ENCODE peak calls at places on chromosome 7, in nine cellular contexts. One of them, this sample, is unnamed.

GRCh38 chr7:27107901-27108381 is 5.5 kb upstream of the HOXA2 start:
- DNase-seq in psoas muscle: no peak
- DNase-seq in coronary artery: no peak
- DNase-seq in CD4-positive, CD25-positive, alpha-beta regulatory T cell: no peak
- DNase-seq in heart left ventricle: no peak
- DNase-seq in iPS DF 6.9: no peak
- DNase-seq in OCI-LY7: no peak
- DNase-seq in WERI-Rb-1: no peak
- DNase-seq in Panc1: no peak
- DNase-seq in this sample: no peak

GRCh38 chr7:4787541-4787940 is 12.1 kb downstream of the AP5Z1 start:
- DNase-seq in CD4-positive, CD25-positive, alpha-beta regulatory T cell: no peak
- DNase-seq in heart left ventricle: no peak
- DNase-seq in psoas muscle: no peak
- DNase-seq in Panc1: no peak
- DNase-seq in coronary artery: no peak
- DNase-seq in WERI-Rb-1: no peak
- DNase-seq in OCI-LY7: no peak
- DNase-seq in iPS DF 6.9: no peak
- DNase-seq in this sample: no peak

GRCh38 chr7:76430836-76431235 is 6.1 kb downstream of the ZP3 start:
- DNase-seq in WERI-Rb-1: no peak
- DNase-seq in psoas muscle: no peak
- DNase-seq in heart left ventricle: peak; percentile 2
- DNase-seq in iPS DF 6.9: no peak
- DNase-seq in OCI-LY7: no peak
- DNase-seq in coronary artery: no peak
- DNase-seq in Panc1: no peak
- DNase-seq in CD4-positive, CD25-positive, alpha-beta regulatory T cell: no peak
- DNase-seq in this sample: no peak

GRCh38 chr7:156842740-156843140 is 50.2 kb downstream of the LMBR1 start:
- DNase-seq in coronary artery: no peak
- DNase-seq in OCI-LY7: no peak
- DNase-seq in Panc1: no peak
- DNase-seq in WERI-Rb-1: no peak
- DNase-seq in heart left ventricle: no peak
- DNase-seq in psoas muscle: no peak
- DNase-seq in CD4-positive, CD25-positive, alpha-beta regulatory T cell: no peak
- DNase-seq in iPS DF 6.9: no peak
- DNase-seq in this sample: no peak

GRCh38 chr7:134351424-134351823 is 34.7 kb upstream of the SLC35B4 start:
- DNase-seq in OCI-LY7: no peak
- DNase-seq in WERI-Rb-1: no peak
- DNase-seq in CD4-positive, CD25-positive, alpha-beta regulatory T cell: no peak
- DNase-seq in Panc1: no peak
- DNase-seq in psoas muscle: no peak
- DNase-seq in coronary artery: no peak
- DNase-seq in iPS DF 6.9: no peak
- DNase-seq in heart left ventricle: no peak
- DNase-seq in this sample: no peak

GRCh38 chr7:2001601-2002442 is 230.9 kb downstream of the MAD1L1 start:
- DNase-seq in psoas muscle: peak; percentile 39
- DNase-seq in Panc1: no peak
- DNase-seq in WERI-Rb-1: no peak
- DNase-seq in CD4-positive, CD25-positive, alpha-beta regulatory T cell: no peak
- DNase-seq in iPS DF 6.9: no peak
- DNase-seq in heart left ventricle: peak; percentile 19
- DNase-seq in coronary artery: no peak
- DNase-seq in OCI-LY7: no peak
- DNase-seq in this sample: no peak

GRCh38 chr7:43792471-43792870 is 34.0 kb downstream of the BLVRA start:
- DNase-seq in psoas muscle: peak; percentile 68
- DNase-seq in WERI-Rb-1: no peak
- DNase-seq in OCI-LY7: no peak
- DNase-seq in heart left ventricle: no peak
- DNase-seq in Panc1: no peak
- DNase-seq in iPS DF 6.9: no peak
- DNase-seq in coronary artery: no peak
- DNase-seq in CD4-positive, CD25-positive, alpha-beta regulatory T cell: no peak
- DNase-seq in this sample: no peak

GRCh38 chr7:76427635-76428034 is 2.9 kb downstream of the ZP3 start:
- DNase-seq in Panc1: no peak
- DNase-seq in OCI-LY7: no peak
- DNase-seq in psoas muscle: no peak
- DNase-seq in coronary artery: no peak
- DNase-seq in heart left ventricle: no peak
- DNase-seq in iPS DF 6.9: no peak
- DNase-seq in WERI-Rb-1: no peak
- DNase-seq in CD4-positive, CD25-positive, alpha-beta regulatory T cell: no peak
- DNase-seq in this sample: no peak

GRCh38 chr7:44224951-44225565 is 24.3 kb downstream of the YKT6 start:
- DNase-seq in iPS DF 6.9: no peak
- DNase-seq in psoas muscle: peak; percentile 39
- DNase-seq in heart left ventricle: no peak
- DNase-seq in coronary artery: no peak
- DNase-seq in WERI-Rb-1: no peak
- DNase-seq in CD4-positive, CD25-positive, alpha-beta regulatory T cell: no peak
- DNase-seq in Panc1: no peak
- DNase-seq in OCI-LY7: no peak
- DNase-seq in this sample: no peak

GRCh38 chr7:85014936-85015335 is 171.9 kb downstream of the SEMA3D start:
- DNase-seq in CD4-positive, CD25-positive, alpha-beta regulatory T cell: no peak
- DNase-seq in OCI-LY7: no peak
- DNase-seq in WERI-Rb-1: peak; percentile 71
- DNase-seq in coronary artery: no peak
- DNase-seq in psoas muscle: no peak
- DNase-seq in iPS DF 6.9: no peak
- DNase-seq in Panc1: no peak
- DNase-seq in heart left ventricle: no peak
- DNase-seq in this sample: no peak

GRCh38 chr7:102810916-102811315 is 62.1 kb downstream of the FAM185A start:
- DNase-seq in iPS DF 6.9: no peak
- DNase-seq in OCI-LY7: no peak
- DNase-seq in heart left ventricle: no peak
- DNase-seq in Panc1: no peak
- DNase-seq in WERI-Rb-1: no peak
- DNase-seq in CD4-positive, CD25-positive, alpha-beta regulatory T cell: no peak
- DNase-seq in psoas muscle: no peak
- DNase-seq in coronary artery: no peak
- DNase-seq in this sample: no peak

GRCh38 chr7:99098317-99098823 is 45.5 kb downstream of the SMURF1 start:
- DNase-seq in CD4-positive, CD25-positive, alpha-beta regulatory T cell: no peak
- DNase-seq in psoas muscle: no peak
- DNase-seq in Panc1: no peak
- DNase-seq in OCI-LY7: no peak
- DNase-seq in heart left ventricle: no peak
- DNase-seq in coronary artery: no peak
- DNase-seq in iPS DF 6.9: no peak
- DNase-seq in WERI-Rb-1: no peak
- DNase-seq in this sample: no peak

GRCh38 chr7:90401989-90402388 is 1.3 kb upstream of the CLDN12 start:
- DNase-seq in heart left ventricle: no peak
- DNase-seq in coronary artery: no peak
- DNase-seq in WERI-Rb-1: no peak
- DNase-seq in CD4-positive, CD25-positive, alpha-beta regulatory T cell: no peak
- DNase-seq in Panc1: no peak
- DNase-seq in iPS DF 6.9: no peak
- DNase-seq in OCI-LY7: no peak
- DNase-seq in psoas muscle: no peak
- DNase-seq in this sample: no peak

GRCh38 chr7:99092064-99092720 is 51.7 kb downstream of the SMURF1 start:
- DNase-seq in iPS DF 6.9: no peak
- DNase-seq in coronary artery: no peak
- DNase-seq in WERI-Rb-1: no peak
- DNase-seq in OCI-LY7: no peak
- DNase-seq in Panc1: no peak
- DNase-seq in psoas muscle: no peak
- DNase-seq in CD4-positive, CD25-positive, alpha-beta regulatory T cell: no peak
- DNase-seq in heart left ventricle: no peak
- DNase-seq in this sample: no peak

DNA sequence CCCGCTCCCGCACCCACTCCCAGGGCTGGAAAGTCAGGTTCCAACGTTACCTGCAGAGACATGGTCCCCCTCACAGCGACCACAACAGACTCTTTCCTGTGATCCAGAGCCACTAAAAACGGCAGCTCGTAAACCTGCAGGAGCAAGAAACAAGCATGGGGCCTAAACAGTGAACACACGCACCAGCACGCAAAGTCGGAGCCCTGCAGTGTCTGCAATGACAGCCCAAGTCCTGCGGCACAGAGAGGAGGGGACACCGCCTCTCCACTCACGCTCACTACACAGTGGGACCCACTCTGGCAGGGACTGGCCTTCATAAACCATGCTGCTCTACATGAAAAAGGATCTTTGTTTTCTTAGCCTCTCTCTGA is 23.1 kb downstream of the DAGLB start:
- DNase-seq in OCI-LY7: no peak
- DNase-seq in iPS DF 6.9: no peak
- DNase-seq in CD4-positive, CD25-positive, alpha-beta regulatory T cell: no peak
- DNase-seq in WERI-Rb-1: no peak
- DNase-seq in Panc1: no peak
- DNase-seq in coronary artery: no peak
- DNase-seq in psoas muscle: no peak
- DNase-seq in heart left ventricle: no peak
- DNase-seq in this sample: no peak
- H3K27ac ChIP-seq in OCI-LY7: no peak overlapping the region
- H3K27ac ChIP-seq in iPS DF 6.9: no peak overlapping the region
- H3K27ac ChIP-seq in CD4-positive, CD25-positive, alpha-beta regulatory T cell: no peak overlapping the region
- H3K27ac ChIP-seq in WERI-Rb-1: no peak overlapping the region
- H3K27ac ChIP-seq in Panc1: no peak overlapping the region
- H3K27ac ChIP-seq in coronary artery: peak overlapping the region; percentile 71
- H3K27ac ChIP-seq in psoas muscle: peak overlapping the region; percentile 80
- H3K27ac ChIP-seq in heart left ventricle: peak overlapping the region; percentile 18
- H3K27ac ChIP-seq in this sample: peak overlapping the region; percentile 5

GRCh38 chr7:50687096-50687495 is 95.6 kb downstream of the GRB10 start:
- DNase-seq in coronary artery: no peak
- DNase-seq in OCI-LY7: no peak
- DNase-seq in Panc1: no peak
- DNase-seq in CD4-positive, CD25-positive, alpha-beta regulatory T cell: no peak
- DNase-seq in psoas muscle: no peak
- DNase-seq in WERI-Rb-1: no peak
- DNase-seq in iPS DF 6.9: no peak
- DNase-seq in heart left ventricle: no peak
- DNase-seq in this sample: no peak

GRCh38 chr7:50684702-50685074 is 98.0 kb downstream of the GRB10 start:
- DNase-seq in WERI-Rb-1: no peak
- DNase-seq in Panc1: no peak
- DNase-seq in coronary artery: no peak
- DNase-seq in heart left ventricle: no peak
- DNase-seq in iPS DF 6.9: no peak
- DNase-seq in OCI-LY7: no peak
- DNase-seq in psoas muscle: no peak
- DNase-seq in CD4-positive, CD25-positive, alpha-beta regulatory T cell: no peak
- DNase-seq in this sample: no peak

GRCh38 chr7:50690541-50691011 is 92.1 kb downstream of the GRB10 start:
- DNase-seq in heart left ventricle: no peak
- DNase-seq in OCI-LY7: no peak
- DNase-seq in WERI-Rb-1: no peak
- DNase-seq in iPS DF 6.9: no peak
- DNase-seq in Panc1: no peak
- DNase-seq in CD4-positive, CD25-positive, alpha-beta regulatory T cell: no peak
- DNase-seq in psoas muscle: no peak
- DNase-seq in coronary artery: no peak
- DNase-seq in this sample: no peak

GRCh38 chr7:50685445-50686070 is 97.1 kb downstream of the GRB10 start:
- DNase-seq in OCI-LY7: no peak
- DNase-seq in Panc1: no peak
- DNase-seq in psoas muscle: no peak
- DNase-seq in coronary artery: no peak
- DNase-seq in iPS DF 6.9: no peak
- DNase-seq in WERI-Rb-1: no peak
- DNase-seq in CD4-positive, CD25-positive, alpha-beta regulatory T cell: no peak
- DNase-seq in heart left ventricle: no peak
- DNase-seq in this sample: no peak

DNA sequence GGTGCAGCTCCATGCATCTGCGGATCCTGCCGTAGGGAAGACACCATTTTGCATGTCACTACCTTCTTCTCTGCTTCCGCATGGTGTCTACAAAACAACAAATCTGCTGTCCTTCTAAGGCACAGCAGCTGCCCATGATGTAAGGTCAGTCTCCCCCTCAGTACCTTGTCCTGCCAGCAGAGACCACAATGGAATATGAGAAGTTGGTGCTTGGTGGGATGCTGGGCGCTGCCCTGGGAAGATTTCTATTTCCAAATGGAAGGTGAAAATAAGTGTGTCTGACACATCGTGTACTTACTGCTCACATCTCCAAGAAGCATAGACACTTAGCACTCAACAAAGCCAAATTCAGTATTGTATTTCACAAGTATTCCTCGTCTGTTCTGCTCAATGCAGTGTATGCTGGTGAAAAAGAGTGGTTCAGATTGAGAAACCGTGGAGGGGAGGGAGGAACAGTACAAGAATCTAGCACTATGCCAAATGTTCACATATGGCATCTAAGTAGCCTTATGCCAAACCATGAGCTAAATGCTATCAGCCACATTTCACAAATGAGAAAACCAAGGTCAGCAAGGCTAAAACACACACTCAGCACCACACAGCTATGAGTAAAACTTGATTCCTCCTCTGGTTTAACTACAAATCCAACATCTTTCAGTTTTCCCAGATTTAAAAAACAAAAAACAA is 95.0 kb downstream of the GRB10 start:
- DNase-seq in WERI-Rb-1: no peak
- DNase-seq in iPS DF 6.9: no peak
- DNase-seq in OCI-LY7: no peak
- DNase-seq in coronary artery: no peak
- DNase-seq in psoas muscle: no peak
- DNase-seq in CD4-positive, CD25-positive, alpha-beta regulatory T cell: no peak
- DNase-seq in Panc1: no peak
- DNase-seq in heart left ventricle: no peak
- DNase-seq in this sample: no peak
- H3K27ac ChIP-seq in WERI-Rb-1: no peak overlapping the region
- H3K27ac ChIP-seq in iPS DF 6.9: no peak overlapping the region
- H3K27ac ChIP-seq in OCI-LY7: no peak overlapping the region
- H3K27ac ChIP-seq in coronary artery: no peak overlapping the region
- H3K27ac ChIP-seq in psoas muscle: peak overlapping the region; percentile 59
- H3K27ac ChIP-seq in CD4-positive, CD25-positive, alpha-beta regulatory T cell: no peak overlapping the region
- H3K27ac ChIP-seq in Panc1: no peak overlapping the region
- H3K27ac ChIP-seq in heart left ventricle: peak overlapping the region; percentile 2
- H3K27ac ChIP-seq in this sample: no peak overlapping the region

DNA sequence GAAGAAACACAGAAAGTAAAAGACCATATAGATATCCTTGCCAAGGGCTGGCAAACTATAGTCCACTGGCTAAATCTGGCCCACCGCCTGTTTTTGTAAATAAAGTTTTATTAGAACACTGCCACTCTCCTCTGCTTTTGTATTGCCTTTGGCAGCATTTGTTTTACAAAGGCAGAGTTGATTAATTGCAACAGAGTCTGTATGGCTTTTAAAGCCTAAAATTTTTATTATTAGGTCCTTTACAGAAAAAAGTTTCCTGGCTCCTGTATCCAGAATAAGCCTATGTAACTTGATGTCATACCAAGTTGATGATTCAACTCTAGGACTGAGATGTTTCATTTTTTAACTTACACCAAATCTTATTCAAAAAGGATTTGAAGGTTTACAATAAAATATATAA is 31.7 kb downstream of the CPED1 start:
- DNase-seq in CD4-positive, CD25-positive, alpha-beta regulatory T cell: no peak
- DNase-seq in heart left ventricle: no peak
- DNase-seq in coronary artery: no peak
- DNase-seq in psoas muscle: no peak
- DNase-seq in OCI-LY7: no peak
- DNase-seq in Panc1: no peak
- DNase-seq in WERI-Rb-1: no peak
- DNase-seq in iPS DF 6.9: no peak
- DNase-seq in this sample: no peak
- H3K27ac ChIP-seq in CD4-positive, CD25-positive, alpha-beta regulatory T cell: no peak overlapping the region
- H3K27ac ChIP-seq in heart left ventricle: peak overlapping the region; percentile 81
- H3K27ac ChIP-seq in coronary artery: peak overlapping the region; percentile 84
- H3K27ac ChIP-seq in psoas muscle: peak overlapping the region; percentile 57
- H3K27ac ChIP-seq in OCI-LY7: no peak overlapping the region
- H3K27ac ChIP-seq in Panc1: no peak overlapping the region
- H3K27ac ChIP-seq in WERI-Rb-1: no peak overlapping the region
- H3K27ac ChIP-seq in iPS DF 6.9: no peak overlapping the region
- H3K27ac ChIP-seq in this sample: no peak overlapping the region

GRCh38 chr7:55069271-55069792 is 50.5 kb downstream of the EGFR start:
- DNase-seq in psoas muscle: no peak
- DNase-seq in iPS DF 6.9: no peak
- DNase-seq in OCI-LY7: no peak
- DNase-seq in heart left ventricle: no peak
- DNase-seq in CD4-positive, CD25-positive, alpha-beta regulatory T cell: no peak
- DNase-seq in WERI-Rb-1: no peak
- DNase-seq in coronary artery: no peak
- DNase-seq in Panc1: no peak
- DNase-seq in this sample: no peak
- H3K27ac ChIP-seq in psoas muscle: no peak overlapping the region
- H3K27ac ChIP-seq in iPS DF 6.9: no peak overlapping the region
- H3K27ac ChIP-seq in OCI-LY7: no peak overlapping the region
- H3K27ac ChIP-seq in heart left ventricle: no peak overlapping the region
- H3K27ac ChIP-seq in CD4-positive, CD25-positive, alpha-beta regulatory T cell: no peak overlapping the region
- H3K27ac ChIP-seq in WERI-Rb-1: no peak overlapping the region
- H3K27ac ChIP-seq in coronary artery: no peak overlapping the region
- H3K27ac ChIP-seq in Panc1: peak overlapping the region; percentile 100
- H3K27ac ChIP-seq in this sample: no peak overlapping the region

This sample was measured in dorsolateral prefrontal cortex.